ENCODE peak calls at places on chromosomes 7 and 10, in nine cellular contexts. Z, C, F, R, M, V, T, K and O are unnamed samples.

GRCh38 chr7:110130669-110131068 is 960.3 kb upstream of the LRRN3 start:
- DNase-seq in C (no peak), R (no peak), T (no peak), F (peak; percentile 4), Z (no peak), K (no peak), M (peak; percentile 27), V (no peak), O (no peak)

GRCh38 chr7:144835166-144835611 is 664 bp downstream of the TPK1 start:
- DNase-seq in Z (no peak), K (peak; percentile 23), F (peak; percentile 60), T (peak; percentile 59), V (peak; percentile 22), R (no peak), C (peak; percentile 34), M (peak; percentile 38), O (no peak)

GRCh38 chr7:84879936-84880325 is 306.9 kb downstream of the SEMA3D start:
- DNase-seq in F (no peak), K (no peak), T (no peak), C (no peak), M (no peak), V (no peak), Z (no peak), R (no peak), O (no peak)

GRCh38 chr10:72477463-72477862 is 122.7 kb upstream of the DNAJB12 start:
- DNase-seq in C (no peak), R (no peak), K (no peak), F (no peak), Z (no peak), M (no peak), T (no peak), V (no peak), O (no peak)

GRCh38 chr7:25643285-25643684 is 415.0 kb upstream of the NPVF start:
- DNase-seq in R (no peak), K (no peak), T (no peak), F (no peak), C (no peak), M (no peak), V (no peak), Z (no peak), O (no peak)

GRCh38 chr10:100993986-100994708 is 5.5 kb upstream of the LZTS2 start:
- DNase-seq in C (peak; percentile 38), T (peak; percentile 59), F (peak; percentile 42), Z (no peak), M (no peak), K (no peak), V (no peak), R (no peak), O (peak; percentile 23)

GRCh38 chr10:49627644-49628247 is 13.9 kb downstream of the CHAT start:
- DNase-seq in V (no peak), Z (no peak), M (no peak), F (no peak), R (no peak), T (no peak), C (no peak), K (no peak), O (no peak)

GRCh38 chr10:541750-542371 is 147.6 kb downstream of the DIP2C start:
- DNase-seq in Z (no peak), R (no peak), C (no peak), K (no peak), T (no peak), F (no peak), V (no peak), M (peak; percentile 41), O (no peak)

GRCh38 chr7:13563257-13563656 is 426.2 kb downstream of the ETV1 start:
- DNase-seq in Z (no peak), T (no peak), K (no peak), F (peak; percentile 12), C (no peak), R (no peak), V (no peak), M (no peak), O (no peak)

GRCh38 chr7:5231811-5232484 is 41.9 kb downstream of the WIPI2 start:
- DNase-seq in T (no peak), V (no peak), K (no peak), Z (no peak), F (no peak), R (no peak), M (no peak), C (no peak), O (no peak)

GRCh38 chr10:70367195-70367796 is 15.1 kb downstream of the LRRC20 start:
- DNase-seq in M (no peak), R (no peak), Z (peak; percentile 53), K (no peak), T (no peak), F (peak; percentile 82), C (no peak), V (no peak), O (no peak)

GRCh38 chr7:44388089-44388970 is 62.9 kb upstream of the CAMK2B start:
- DNase-seq in F (no peak), K (no peak), Z (no peak), V (no peak), T (no peak), C (no peak), M (no peak), R (no peak), O (no peak)

GRCh38 chr7:68247566-68247965 is 1250.9 kb downstream of the TYW1 start:
- DNase-seq in V (no peak), C (no peak), M (no peak), R (no peak), F (no peak), K (no peak), Z (no peak), T (no peak), O (no peak)

GRCh38 chr7:74026406-74027123 is 1.4 kb upstream of the ELN start:
- DNase-seq in F (peak; percentile 57), Z (peak; percentile 76), K (peak; percentile 57), M (peak; percentile 9), R (peak; percentile 52), T (peak; percentile 73), C (peak; percentile 86), V (peak; percentile 36), O (peak; percentile 32)

GRCh38 chr10:128062837-128063563 is 63.2 kb downstream of the MKI67 start:
- DNase-seq in C (peak; percentile 47), F (no peak), Z (no peak), T (no peak), M (no peak), R (no peak), K (peak; percentile 24), V (no peak), O (no peak)

GRCh38 chr10:62183442-62183841 is 85.2 kb downstream of the RTKN2 start:
- DNase-seq in C (no peak), R (no peak), Z (no peak), T (no peak), K (no peak), M (no peak), F (no peak), V (peak; percentile 12), O (no peak)

GRCh38 chr7:28389504-28390385 is 22.6 kb upstream of the CREB5 start:
- DNase-seq in M (peak; percentile 48), F (peak; percentile 85), K (no peak), C (no peak), Z (no peak), T (no peak), R (no peak), V (no peak), O (peak; percentile 36)

GRCh38 chr7:44073664-44074348 is 8.4 kb upstream of the PGAM2 start:
- DNase-seq in T (peak; percentile 61), Z (no peak), R (no peak), M (no peak), F (peak; percentile 43), C (no peak), V (no peak), K (peak; percentile 52), O (no peak)

GRCh38 chr10:9596368-9596920 is 1421.2 kb upstream of the CELF2 start:
- DNase-seq in T (no peak), F (peak; percentile 63), C (no peak), V (no peak), K (no peak), R (no peak), M (no peak), Z (no peak), O (no peak)

GRCh38 chr7:81462672-81463071 is 307.2 kb downstream of the HGF start:
- DNase-seq in T (no peak), M (no peak), F (peak; percentile 60), Z (no peak), C (no peak), R (no peak), V (no peak), K (no peak), O (peak; percentile 55)

GRCh38 chr7:28988818-28989595 is 30.9 kb upstream of the TRIL start:
- DNase-seq in F (peak; percentile 92), Z (peak; percentile 85), V (no peak), K (no peak), R (no peak), T (no peak), C (no peak), M (no peak), O (peak; percentile 54)

GRCh38 chr10:58704226-58705200 is 191.8 kb downstream of the BICC1 start:
- DNase-seq in V (no peak), Z (no peak), R (no peak), T (no peak), F (peak; percentile 78), M (no peak), C (no peak), K (no peak), O (no peak)

GRCh38 chr10:48455392-48456151 is 149.1 kb downstream of the MAPK8 start:
- DNase-seq in K (no peak), V (no peak), F (no peak), C (no peak), Z (peak; percentile 36), M (no peak), T (no peak), R (no peak), O (no peak)

GRCh38 chr10:70649526-70649925 is 22.8 kb upstream of the ADAMTS14 start:
- DNase-seq in K (peak; percentile 12), T (no peak), V (no peak), F (peak; percentile 61), C (no peak), R (no peak), M (no peak), Z (no peak), O (peak; percentile 45)

GRCh38 chr10:86545097-86545496 is 23.5 kb upstream of the WAPL start:
- DNase-seq in M (peak; percentile 72), V (no peak), C (no peak), Z (peak; percentile 85), T (no peak), R (no peak), F (no peak), K (no peak), O (no peak)

GRCh38 chr7:107996072-107996824 is 6.7 kb downstream of the LAMB1 start:
- DNase-seq in K (no peak), M (no peak), T (no peak), C (no peak), R (no peak), V (no peak), Z (no peak), F (no peak), O (no peak)

GRCh38 chr10:11782793-11783557 is 40.2 kb upstream of the PROSER2 start:
- DNase-seq in V (no peak), R (no peak), F (peak; percentile 71), M (peak; percentile 13), K (no peak), Z (no peak), T (no peak), C (peak; percentile 24), O (peak; percentile 20)

GRCh38 chr7:128939861-128940410 is 2.2 kb downstream of the IRF5 start:
- DNase-seq in T (no peak), M (no peak), R (no peak), C (no peak), K (no peak), V (no peak), Z (peak; percentile 30), F (no peak), O (no peak)

GRCh38 chr7:123242467-123243097 is 42.8 kb upstream of the SLC13A1 start:
- DNase-seq in T (no peak), C (no peak), F (no peak), Z (no peak), R (no peak), V (no peak), K (no peak), M (peak; percentile 51), O (no peak)